ENCODE peak calls at places on chromosome 12, in seven cellular contexts. R is left colon, A is non-pigmented ciliary epithelial cell, S is C1 segment of cervical spinal cord, J is tibial nerve, D is erythroblast, O is esophagus muscularis mucosa. T is an unnamed sample.

GRCh38 chr12:91633734-91634357 is 451.2 kb upstream of the DCN start:
- DNase-seq in R (no peak), A (no peak), S (no peak), J (no peak), D (no peak), O (no peak), T (no peak)

GRCh38 chr12:98544741-98545140 is 29.4 kb downstream of the TMPO start:
- DNase-seq in R (no peak), A (no peak), S (no peak), J (no peak), D (no peak), O (no peak), T (no peak)

GRCh38 chr12:121365416-121366062 is 13.3 kb upstream of the ANAPC5 start:
- DNase-seq in R (no peak), A (no peak), S (no peak), J (no peak), D (no peak), O (no peak), T (no peak)

GRCh38 chr12:23536293-23536692 is 413.2 kb downstream of the SOX5 start:
- DNase-seq in R (no peak), A (no peak), S (no peak), J (no peak), D (no peak), O (no peak), T (no peak)

GRCh38 chr12:122851820-122852219 is 16.6 kb downstream of the HIP1R start:
- DNase-seq in R (no peak), A (no peak), S (no peak), J (no peak), D (no peak), O (no peak), T (no peak)

GRCh38 chr12:90959538-90960139 is 4.7 kb upstream of the CCER1 start:
- DNase-seq in R (no peak), A (no peak), S (no peak), J (peak; percentile 42), D (peak; percentile 35), O (no peak), T (no peak)

GRCh38 chr12:14902465-14902864 is 16.8 kb upstream of the MGP start:
- DNase-seq in R (no peak), A (no peak), S (no peak), J (no peak), D (peak; percentile 68), O (no peak), T (no peak)

GRCh38 chr12:112759786-112760185 is 31.8 kb upstream of the RPH3A start:
- DNase-seq in R (no peak), A (no peak), S (no peak), J (no peak), D (no peak), O (no peak), T (no peak)

GRCh38 chr12:123089631-123090353 is 61.1 kb downstream of the PITPNM2 start:
- DNase-seq in R (no peak), A (peak; percentile 95), S (no peak), J (no peak), D (peak; percentile 20), O (no peak), T (peak; percentile 40)

GRCh38 chr12:4027412-4027811 is 154.2 kb upstream of the PARP11 start:
- DNase-seq in R (peak; percentile 31), A (no peak), S (no peak), J (no peak), D (no peak), O (no peak), T (no peak)

GRCh38 chr12:123807670-123808069 is 45.6 kb downstream of the DNAH10 start:
- DNase-seq in R (no peak), A (no peak), S (no peak), J (no peak), D (no peak), O (no peak), T (no peak)

GRCh38 chr12:10491766-10492165 is 13.9 kb upstream of the EIF2S3B start:
- DNase-seq in R (no peak), A (no peak), S (no peak), J (no peak), D (no peak), O (no peak), T (no peak)

GRCh38 chr12:69067713-69068112 is 134.7 kb upstream of the CPM start:
- DNase-seq in R (no peak), A (no peak), S (no peak), J (no peak), D (no peak), O (no peak), T (no peak)

GRCh38 chr12:45934956-45935355 is 55.4 kb downstream of the SCAF11 start:
- DNase-seq in R (no peak), A (no peak), S (no peak), J (no peak), D (no peak), O (no peak), T (no peak)

GRCh38 chr12:110776410-110776809 is 33.7 kb upstream of the PPP1CC start:
- DNase-seq in R (no peak), A (no peak), S (no peak), J (no peak), D (no peak), O (no peak), T (no peak)

GRCh38 chr12:14665354-14666348 is 30.7 kb downstream of the GUCY2C start:
- DNase-seq in R (no peak), A (no peak), S (no peak), J (no peak), D (no peak), O (no peak), T (no peak)

GRCh38 chr12:57176846-57177245 is 29.4 kb upstream of the LRP1-AS start:
- DNase-seq in R (no peak), A (no peak), S (no peak), J (no peak), D (no peak), O (no peak), T (no peak)

GRCh38 chr12:3832738-3833137 is 40.5 kb downstream of the PARP11 start:
- DNase-seq in R (no peak), A (no peak), S (no peak), J (no peak), D (no peak), O (no peak), T (no peak)

GRCh38 chr12:9341260-9341585 is 133.0 kb upstream of the PZP start:
- DNase-seq in R (no peak), A (no peak), S (no peak), J (no peak), D (no peak), O (no peak), T (no peak)

GRCh38 chr12:5524769-5525436 is 93.0 kb downstream of the NTF3 start:
- DNase-seq in R (no peak), A (no peak), S (no peak), J (peak; percentile 2), D (no peak), O (peak; percentile 89), T (no peak)

GRCh38 chr12:128069359-128069997 is 197.5 kb upstream of the TMEM132C start:
- DNase-seq in R (no peak), A (peak; percentile 41), S (no peak), J (peak; percentile 24), D (peak; percentile 25), O (no peak), T (peak; percentile 20)

GRCh38 chr12:10366875-10367274 is 23.0 kb downstream of the KLRK1 start:
- DNase-seq in R (no peak), A (no peak), S (no peak), J (no peak), D (peak; percentile 29), O (no peak), T (no peak)

GRCh38 chr12:80837342-80837978 is 100.3 kb downstream of the LIN7A start:
- DNase-seq in R (no peak), A (peak; percentile 44), S (no peak), J (peak; percentile 21), D (no peak), O (no peak), T (peak; percentile 17)

GRCh38 chr12:131751335-131751734 is 40.4 kb downstream of the SFSWAP start:
- DNase-seq in R (no peak), A (no peak), S (no peak), J (no peak), D (no peak), O (no peak), T (no peak)

GRCh38 chr12:106682594-106683234 is 91.8 kb upstream of the RIC8B start:
- DNase-seq in R (no peak), A (no peak), S (no peak), J (no peak), D (peak; percentile 13), O (peak; percentile 68), T (peak; percentile 2)

GRCh38 chr12:52006726-52007157 is at the start of gene TAMALIN:
- DNase-seq in R (no peak), A (no peak), S (no peak), J (peak; percentile 53), D (peak; percentile 53), O (no peak), T (no peak)

GRCh38 chr12:30457621-30458289 is 237.9 kb downstream of the IPO8 start:
- DNase-seq in R (no peak), A (peak; percentile 75), S (no peak), J (peak; percentile 11), D (no peak), O (no peak), T (peak; percentile 40)

GRCh38 chr12:257521-258321 is 4.9 kb downstream of the SLC6A13 start:
- DNase-seq in R (no peak), A (no peak), S (no peak), J (no peak), D (no peak), O (peak; percentile 70), T (no peak)

GRCh38 chr12:123912415-123913385 is 59.9 kb downstream of the CCDC92 start:
- DNase-seq in R (no peak), A (no peak), S (no peak), J (no peak), D (peak; percentile 20), O (no peak), T (no peak)

GRCh38 chr12:124833693-124834122 is 30.0 kb downstream of the SCARB1 start:
- DNase-seq in R (no peak), A (no peak), S (no peak), J (no peak), D (no peak), O (no peak), T (no peak)

GRCh38 chr12:30997685-30998440 is 71.3 kb downstream of the TSPAN11 start:
- DNase-seq in R (no peak), A (no peak), S (no peak), J (no peak), D (no peak), O (no peak), T (no peak)

GRCh38 chr12:131473261-131473660 is 237.6 kb upstream of the SFSWAP start:
- DNase-seq in R (no peak), A (no peak), S (no peak), J (no peak), D (no peak), O (no peak), T (no peak)

GRCh38 chr12:130920711-130921381 is 32.9 kb upstream of the ADGRD1 start:
- DNase-seq in R (no peak), A (no peak), S (no peak), J (peak; percentile 89), D (no peak), O (no peak), T (no peak)

GRCh38 chr12:95633049-95633545 is 81.8 kb upstream of the USP44 start:
- DNase-seq in R (peak; percentile 90), A (peak; percentile 50), S (no peak), J (no peak), D (no peak), O (no peak), T (peak; percentile 97)

GRCh38 chr12:63304844-63305243 is 153.8 kb upstream of the AVPR1A start:
- DNase-seq in R (no peak), A (no peak), S (no peak), J (no peak), D (no peak), O (no peak), T (no peak)

GRCh38 chr12:72989458-72989947 is 717.3 kb downstream of the TRHDE start:
- DNase-seq in R (no peak), A (no peak), S (no peak), J (no peak), D (no peak), O (no peak), T (no peak)

GRCh38 chr12:52581481-52581880 is 7.8 kb upstream of the KRT74 start:
- DNase-seq in R (no peak), A (no peak), S (no peak), J (no peak), D (no peak), O (no peak), T (no peak)

GRCh38 chr12:50696931-50697330 is 67.0 kb upstream of the ATF1 start:
- DNase-seq in R (no peak), A (no peak), S (no peak), J (no peak), D (no peak), O (no peak), T (no peak)